ENCODE peak calls at places on chromosomes 3 and 15, in four cellular contexts. I is cardiac muscle cell, P is tibial artery, Q is brain microvascular endothelial cell. B is an unnamed sample.
A peak's percentile ranks its signal among the peaks of the same experiment; 100 is the strongest.

GRCh38 chr3:71647751-71648150 is 64.2 kb upstream of the FOXP1 start:
- DNase-seq in I (no peak), P (no peak), Q (no peak), B (no peak)

GRCh38 chr3:194206375-194206774 is 70.4 kb downstream of the HES1 start:
- DNase-seq in I (peak; percentile 52), P (peak; percentile 38), Q (no peak), B (no peak)

GRCh38 chr15:95247068-95247984 is 1016.0 kb downstream of the MCTP2 start:
- DNase-seq in I (peak; percentile 89), P (no peak), Q (peak; percentile 92), B (no peak)

GRCh38 chr3:183800221-183800863 is 25.0 kb downstream of the MAP6D1 start:
- DNase-seq in I (no peak), P (no peak), Q (no peak), B (no peak)

GRCh38 chr15:35697549-35698299 is 151.8 kb upstream of the DPH6 start:
- DNase-seq in I (peak; percentile 70), P (no peak), Q (peak; percentile 47), B (no peak)

GRCh38 chr3:177618873-177619771 is 421.8 kb upstream of the TBL1XR1 start:
- DNase-seq in I (peak; percentile 90), P (no peak), Q (peak; percentile 50), B (no peak)

GRCh38 chr3:159208080-159208479 is 406.2 kb downstream of the MFSD1 start:
- DNase-seq in I (no peak), P (no peak), Q (no peak), B (no peak)

GRCh38 chr15:40500584-40501330 is 30.0 kb downstream of the CHST14 start:
- DNase-seq in I (no peak), P (no peak), Q (peak; percentile 64), B (no peak)

GRCh38 chr3:151933224-151933858 is 59.9 kb downstream of the SUCNR1 start:
- DNase-seq in I (no peak), P (no peak), Q (no peak), B (no peak)

GRCh38 chr3:168384990-168385389 is 289.3 kb upstream of the GOLIM4 start:
- DNase-seq in I (no peak), P (no peak), Q (no peak), B (no peak)

GRCh38 chr3:55066406-55067128 is 138.7 kb upstream of the LRTM1 start:
- DNase-seq in I (peak; percentile 21), P (no peak), Q (no peak), B (no peak)

GRCh38 chr3:184196536-184196935 is 10.5 kb downstream of the ABCF3 start:
- DNase-seq in I (no peak), P (no peak), Q (no peak), B (no peak)

GRCh38 chr3:114527036-114527644 is 233.3 kb downstream of the TIGIT start:
- DNase-seq in I (peak; percentile 34), P (no peak), Q (no peak), B (peak; percentile 22)

GRCh38 chr15:56821721-56822425 is 88.6 kb upstream of the ZNF280D start:
- DNase-seq in I (peak; percentile 79), P (no peak), Q (peak; percentile 53), B (peak; percentile 79)

GRCh38 chr15:66720206-66721010 is 18.4 kb downstream of the SMAD6 start:
- DNase-seq in I (peak; percentile 69), P (peak; percentile 75), Q (peak; percentile 51), B (no peak)

GRCh38 chr3:126555795-126556636 is 2.7 kb downstream of the C3orf22 start:
- DNase-seq in I (no peak), P (no peak), Q (no peak), B (no peak)

GRCh38 chr3:120649735-120650705 is 32.0 kb downstream of the HGD start:
- DNase-seq in I (no peak), P (no peak), Q (no peak), B (peak; percentile 4)

GRCh38 chr15:89127054-89127702 is 38.9 kb downstream of the ABHD2 start:
- DNase-seq in I (no peak), P (no peak), Q (no peak), B (peak; percentile 8)

GRCh38 chr15:100910556-100910955 is 8.6 kb upstream of the LRRK1 start:
- DNase-seq in I (no peak), P (no peak), Q (no peak), B (no peak)

GRCh38 chr3:159131376-159131775 is 329.5 kb downstream of the MFSD1 start:
- DNase-seq in I (peak; percentile 7), P (no peak), Q (no peak), B (no peak)

GRCh38 chr3:195162033-195162669 is 108.8 kb downstream of the XXYLT1 start:
- DNase-seq in I (no peak), P (peak; percentile 42), Q (no peak), B (peak; percentile 79)

GRCh38 chr3:154458560-154458959 is 28.6 kb upstream of the GPR149 start:
- DNase-seq in I (no peak), P (no peak), Q (no peak), B (no peak)

GRCh38 chr3:21826416-21826815 is 75.4 kb upstream of the ZNF385D start:
- DNase-seq in I (peak; percentile 3), P (no peak), Q (peak; percentile 13), B (no peak)

GRCh38 chr15:57865294-57865693 is 158.8 kb downstream of the POLR2M start:
- DNase-seq in I (peak; percentile 8), P (no peak), Q (no peak), B (peak; percentile 5)

GRCh38 chr15:101549647-101550046 is 60.1 kb upstream of the PCSK6 start:
- DNase-seq in I (no peak), P (no peak), Q (no peak), B (no peak)

GRCh38 chr3:194183271-194183670 is 47.3 kb downstream of the HES1 start:
- DNase-seq in I (no peak), P (no peak), Q (no peak), B (no peak)

GRCh38 chr15:89364741-89365450 is 30.3 kb upstream of the POLG start:
- DNase-seq in I (no peak), P (no peak), Q (no peak), B (no peak)

GRCh38 chr3:97694876-97695275 is 69.7 kb upstream of the ARL6 start:
- DNase-seq in I (no peak), P (no peak), Q (no peak), B (no peak)

GRCh38 chr15:93520206-93520605 is 431.2 kb upstream of the RGMA start:
- DNase-seq in I (no peak), P (no peak), Q (no peak), B (no peak)

GRCh38 chr15:45112143-45112591 is 1.8 kb downstream of the DUOX2 start:
- DNase-seq in I (no peak), P (no peak), Q (no peak), B (no peak)

GRCh38 chr15:45113380-45113990 is 487 bp downstream of the DUOX2 start:
- DNase-seq in I (no peak), P (no peak), Q (no peak), B (no peak)

GRCh38 chr15:45112592-45113379 is 1.2 kb downstream of the DUOX2 start:
- DNase-seq in I (no peak), P (no peak), Q (no peak), B (no peak)

GRCh38 chr15:45110256-45110820 is 3.6 kb downstream of the DUOX2 start:
- DNase-seq in I (no peak), P (no peak), Q (no peak), B (no peak)

DNA sequence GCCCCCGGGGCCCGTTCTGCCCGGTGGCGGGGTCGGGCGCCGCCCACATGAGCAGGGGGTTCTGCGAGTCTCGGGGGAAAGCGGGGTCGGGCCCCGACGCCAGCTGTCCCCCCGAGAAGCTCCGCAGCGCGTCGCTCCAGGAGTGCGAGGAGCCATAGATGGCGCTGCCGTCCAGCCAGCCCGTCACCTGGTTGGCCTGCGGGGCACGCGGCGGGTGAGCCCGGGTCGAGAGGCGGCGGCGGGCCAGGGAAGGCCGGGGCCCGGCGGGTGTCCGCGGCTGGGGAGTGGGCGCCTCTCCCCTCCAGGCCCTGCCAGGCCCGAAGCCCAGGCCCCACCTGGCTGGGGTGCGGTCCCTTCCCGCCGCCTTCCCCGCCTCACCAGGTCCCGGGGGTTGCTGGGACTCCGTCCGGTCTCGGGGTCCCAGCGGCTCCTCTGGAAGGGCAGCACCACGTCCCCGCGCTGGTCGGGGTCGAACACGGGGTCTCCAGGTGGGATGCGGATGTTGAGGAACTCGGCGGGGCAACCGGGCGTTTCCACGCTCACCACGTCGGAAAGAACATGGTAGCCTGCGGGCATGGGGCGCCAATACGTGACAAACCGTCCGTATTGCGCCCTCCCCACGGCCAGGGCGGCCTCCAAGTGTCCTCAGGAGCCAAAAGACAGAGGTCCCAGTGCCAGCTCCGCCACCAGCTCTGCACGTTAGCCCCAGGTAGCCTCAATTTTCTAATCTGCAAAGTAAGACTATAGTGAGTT is 2.4 kb downstream of the DUOX2 start:
- DNase-seq in I (no peak), P (no peak), Q (no peak), B (no peak)
- H3K4me3 ChIP-seq in I (no peak overlapping the region), P (no peak overlapping the region), Q (no peak overlapping the region), B (no peak overlapping the region)

GRCh38 chr3:68256635-68257034 is 602.2 kb upstream of the SUCLG2 start:
- DNase-seq in I (no peak), P (no peak), Q (no peak), B (peak; percentile 7)
- TF ChIP-seq CTCF in I (no peak), P (no peak), Q (no peak), B (peak; percentile 36)

DNA sequence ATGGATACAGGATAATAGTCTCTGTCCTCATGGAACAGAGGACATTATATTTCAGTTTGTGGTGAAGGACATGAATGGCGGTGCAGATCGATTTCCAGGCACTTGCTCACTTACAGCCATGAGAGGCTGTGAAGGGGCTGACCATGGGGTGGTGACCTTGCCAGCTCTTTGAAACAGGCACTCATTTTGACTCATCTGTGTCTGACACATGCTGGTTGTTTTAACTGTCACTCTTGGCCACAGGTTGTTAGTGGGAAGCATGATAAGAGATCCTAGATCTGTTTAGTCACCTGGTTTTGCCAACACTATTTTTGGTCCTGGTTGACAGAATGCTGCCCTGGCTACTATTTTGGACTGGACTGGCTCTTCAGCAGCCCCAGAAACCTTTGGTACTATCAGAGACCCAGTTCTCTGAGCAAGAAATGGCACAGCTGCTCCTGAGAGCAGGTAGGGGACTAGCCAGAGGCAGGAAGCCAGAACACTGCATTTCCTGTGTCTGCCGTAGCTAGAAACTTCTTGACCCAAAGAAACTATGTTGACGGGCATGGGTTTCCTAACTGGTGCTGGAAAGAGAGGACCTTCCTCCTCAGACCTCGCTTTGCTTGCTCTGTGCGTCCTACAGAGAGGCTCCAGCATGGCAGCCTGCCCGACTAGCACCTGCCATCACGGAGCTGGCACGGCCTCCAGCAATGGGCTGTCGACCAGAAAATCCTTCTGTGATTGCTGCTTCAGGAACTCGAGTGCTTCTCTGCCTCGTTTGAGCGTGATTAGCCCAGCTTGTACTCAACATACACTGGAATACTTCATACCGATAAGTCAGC is 6.3 kb downstream of the PXYLP1 start:
- DNase-seq in I (peak; percentile 27), P (no peak), Q (no peak), B (peak; percentile 28)
- H3K4me3 ChIP-seq in I (no peak overlapping the region), P (no peak overlapping the region), Q (no peak overlapping the region), B (no peak overlapping the region)

DNA sequence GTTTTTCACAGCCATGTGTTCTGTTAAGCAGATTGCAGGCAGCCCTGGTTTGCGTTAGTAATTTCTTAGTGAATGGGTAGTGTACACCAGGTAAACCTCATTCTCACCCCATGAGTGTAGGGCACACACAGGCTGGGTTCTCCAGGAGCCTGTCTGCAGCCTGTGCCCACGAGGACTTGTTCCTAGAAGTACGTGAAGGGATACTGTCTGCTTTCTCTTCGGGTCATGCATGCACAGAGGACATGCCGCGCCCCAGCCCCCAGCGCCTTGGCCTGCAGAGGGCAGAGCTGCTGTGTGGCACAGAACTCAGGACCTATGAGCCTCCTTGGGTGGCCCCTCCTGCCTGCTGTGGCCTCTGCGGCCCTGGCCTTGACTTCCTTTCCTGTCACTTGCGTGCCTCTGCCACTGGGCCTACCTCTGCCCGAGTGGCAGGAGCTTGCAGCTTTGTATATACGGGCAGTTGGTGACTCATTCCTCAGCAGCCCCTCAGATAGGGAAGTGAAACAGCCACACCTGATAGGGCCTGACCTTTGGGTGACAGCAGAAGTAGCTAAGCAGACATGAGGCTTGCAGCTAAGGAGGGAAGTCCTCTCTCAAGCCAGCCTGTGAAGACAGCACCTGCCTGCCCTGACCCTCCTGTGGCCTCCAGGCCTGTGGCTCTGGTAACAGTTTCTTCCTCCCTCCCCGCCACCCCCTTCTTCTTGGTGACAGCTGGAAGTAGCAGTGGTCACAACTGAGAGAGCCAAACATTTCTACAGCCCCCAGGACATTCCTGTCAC is 19.5 kb downstream of the PPCDC start:
- DNase-seq in I (peak; percentile 48), P (peak; percentile 76), Q (peak; percentile 22), B (peak; percentile 100)
- TF ChIP-seq CTCF in I (peak; percentile 50), P (peak; percentile 57), Q (peak; percentile 62), B (peak; percentile 85)

B was measured in GM12865.